ENCODE peak calls at places on chromosomes 4 and X, in eight cellular contexts. J, T, V, W, X, A, R and C are unnamed samples.

GRCh38 chr4:142818476-142818875 is 27.6 kb downstream of the INPP4B start:
- DNase-seq in J (no peak), T (no peak), V (no peak), W (no peak), X (no peak), A (no peak), R (no peak), C (no peak)

GRCh38 chr4:37383579-37384229 is 139.2 kb downstream of the NWD2 start:
- DNase-seq in J (no peak), T (peak; percentile 40), V (peak; percentile 52), W (peak; percentile 40), X (no peak), A (no peak), R (peak; percentile 52), C (no peak)

GRCh38 chrX:34585561-34585960 is 71.5 kb downstream of the TMEM47 start:
- DNase-seq in J (no peak), T (peak; percentile 1), V (no peak), W (no peak), X (no peak), A (no peak), R (no peak), C (no peak)

GRCh38 chr4:22514431-22514830 is 1.4 kb downstream of the ADGRA3 start:
- DNase-seq in J (no peak), T (peak; percentile 12), V (no peak), W (no peak), X (no peak), A (no peak), R (no peak), C (no peak)

GRCh38 chr4:184476660-184477059 is 2.3 kb upstream of the IRF2 start:
- DNase-seq in J (no peak), T (no peak), V (no peak), W (no peak), X (no peak), A (no peak), R (no peak), C (no peak)

GRCh38 chr4:60216752-60217151 is 983.4 kb upstream of the ADGRL3 start:
- DNase-seq in J (no peak), T (peak; percentile 53), V (no peak), W (no peak), X (no peak), A (no peak), R (no peak), C (no peak)

GRCh38 chr4:114384629-114385028 is 214.0 kb upstream of the UGT8 start:
- DNase-seq in J (no peak), T (peak; percentile 69), V (no peak), W (peak; percentile 18), X (peak; percentile 22), A (no peak), R (peak; percentile 10), C (peak; percentile 13)

GRCh38 chr4:159027535-159027934 is 75.3 kb upstream of the RAPGEF2 start:
- DNase-seq in J (no peak), T (no peak), V (no peak), W (no peak), X (no peak), A (no peak), R (no peak), C (no peak)

GRCh38 chr4:94274912-94275311 is 67.2 kb downstream of the SMARCAD1 start:
- DNase-seq in J (no peak), T (no peak), V (no peak), W (no peak), X (no peak), A (no peak), R (no peak), C (no peak)

GRCh38 chrX:2502120-2502667 is 1.4 kb upstream of the DHRSX start:
- DNase-seq in J (no peak), T (no peak), V (no peak), W (no peak), X (no peak), A (no peak), R (no peak), C (no peak)

GRCh38 chr4:185573651-185574199 is 38.4 kb upstream of the PDLIM3 start:
- DNase-seq in J (no peak), T (peak; percentile 82), V (peak; percentile 68), W (peak; percentile 50), X (peak; percentile 7), A (no peak), R (peak; percentile 33), C (no peak)

GRCh38 chr4:186189656-186190055 is 1.7 kb upstream of the CYP4V2 start:
- DNase-seq in J (no peak), T (no peak), V (no peak), W (no peak), X (no peak), A (no peak), R (no peak), C (no peak)

GRCh38 chr4:1971456-1972200 is 37.1 kb downstream of the NELFA start:
- DNase-seq in J (no peak), T (no peak), V (no peak), W (no peak), X (no peak), A (no peak), R (no peak), C (no peak)

GRCh38 chr4:4668355-4669210 is 126.7 kb upstream of the STX18 start:
- DNase-seq in J (no peak), T (no peak), V (no peak), W (no peak), X (no peak), A (no peak), R (no peak), C (no peak)

GRCh38 chr4:73499996-73500765 is 18.6 kb downstream of the AFM start:
- DNase-seq in J (no peak), T (peak; percentile 16), V (no peak), W (peak; percentile 6), X (no peak), A (no peak), R (no peak), C (no peak)

GRCh38 chr4:173517781-173518371 is 12.2 kb downstream of the HAND2 start:
- DNase-seq in J (no peak), T (peak; percentile 82), V (no peak), W (no peak), X (no peak), A (no peak), R (no peak), C (no peak)

GRCh38 chr4:24032371-24032989 is 142.6 kb upstream of the PPARGC1A start:
- DNase-seq in J (no peak), T (peak; percentile 42), V (no peak), W (no peak), X (no peak), A (no peak), R (no peak), C (no peak)

GRCh38 chr4:172830295-172830764 is 338.3 kb upstream of the GALNT7 start:
- DNase-seq in J (no peak), T (peak; percentile 17), V (no peak), W (no peak), X (peak; percentile 24), A (no peak), R (no peak), C (no peak)

GRCh38 chrX:20746690-20747089 is 480.0 kb upstream of the RPS6KA3 start:
- DNase-seq in J (no peak), T (no peak), V (no peak), W (no peak), X (no peak), A (no peak), R (no peak), C (no peak)

GRCh38 chrX:8813036-8813435 is 11.9 kb upstream of the FAM9A start:
- DNase-seq in J (no peak), T (no peak), V (no peak), W (no peak), X (no peak), A (no peak), R (no peak), C (no peak)

GRCh38 chr4:38082424-38083374 is 122.5 kb downstream of the PTTG2 start:
- DNase-seq in J (no peak), T (peak; percentile 60), V (no peak), W (no peak), X (no peak), A (no peak), R (no peak), C (no peak)

GRCh38 chr4:185839204-185839712 is 27.3 kb upstream of the SORBS2 start:
- DNase-seq in J (no peak), T (peak; percentile 96), V (no peak), W (peak; percentile 52), X (no peak), A (no peak), R (peak; percentile 17), C (no peak)

GRCh38 chr4:107665001-107665400 is 55.0 kb downstream of the PAPSS1 start:
- DNase-seq in J (no peak), T (peak; percentile 25), V (no peak), W (no peak), X (no peak), A (no peak), R (no peak), C (no peak)